ENCODE peak calls at places on chromosome 11, in ten cellular contexts. One of them, this sample, is unnamed. For H3K4me1, the result is how much of the 10 kb centered on the place peaks cover.

GRCh38 chr11:23931443-23931842 is 565.4 kb upstream of the LUZP2 start:
- DNase-seq in GM12878: no peak
- DNase-seq in gastrocnemius medialis: no peak
- DNase-seq in lower lobe of right lung: no peak
- DNase-seq in neuronal stem cell: no peak
- DNase-seq in H9: no peak
- DNase-seq in upper lobe of right lung: no peak
- DNase-seq in transverse colon: no peak
- DNase-seq in MM.1S: no peak
- DNase-seq in ovary: no peak
- DNase-seq in this sample: no peak

GRCh38 chr11:15893080-15893492 is 463.3 kb downstream of the SOX6 start:
- DNase-seq in transverse colon: no peak
- DNase-seq in neuronal stem cell: no peak
- DNase-seq in ovary: no peak
- DNase-seq in GM12878: no peak
- DNase-seq in H9: no peak
- DNase-seq in lower lobe of right lung: no peak
- DNase-seq in upper lobe of right lung: no peak
- DNase-seq in MM.1S: no peak
- DNase-seq in gastrocnemius medialis: no peak
- DNase-seq in this sample: no peak

GRCh38 chr11:67368621-67369020 is 4.8 kb downstream of the CLCF1 start:
- DNase-seq in MM.1S: no peak
- DNase-seq in ovary: no peak
- DNase-seq in gastrocnemius medialis: no peak
- DNase-seq in H9: no peak
- DNase-seq in upper lobe of right lung: no peak
- DNase-seq in neuronal stem cell: no peak
- DNase-seq in transverse colon: no peak
- DNase-seq in GM12878: no peak
- DNase-seq in lower lobe of right lung: no peak
- DNase-seq in this sample: no peak

GRCh38 chr11:45964911-45965389 is 42.5 kb downstream of the LARGE2 start:
- DNase-seq in gastrocnemius medialis: peak
- DNase-seq in MM.1S: peak
- DNase-seq in upper lobe of right lung: no peak
- DNase-seq in transverse colon: peak
- DNase-seq in ovary: peak
- DNase-seq in neuronal stem cell: peak
- DNase-seq in H9: peak
- DNase-seq in lower lobe of right lung: no peak
- DNase-seq in GM12878: peak
- DNase-seq in this sample: peak

GRCh38 chr11:117070016-117070415 is 28.2 kb downstream of the SIK3 start:
- DNase-seq in H9: no peak
- DNase-seq in GM12878: no peak
- DNase-seq in lower lobe of right lung: no peak
- DNase-seq in MM.1S: no peak
- DNase-seq in gastrocnemius medialis: no peak
- DNase-seq in upper lobe of right lung: no peak
- DNase-seq in transverse colon: no peak
- DNase-seq in neuronal stem cell: no peak
- DNase-seq in ovary: no peak
- DNase-seq in this sample: no peak

GRCh38 chr11:121870202-121871045 is 245.6 kb downstream of the BLID start:
- DNase-seq in MM.1S: no peak
- DNase-seq in upper lobe of right lung: no peak
- DNase-seq in neuronal stem cell: no peak
- DNase-seq in lower lobe of right lung: no peak
- DNase-seq in H9: no peak
- DNase-seq in transverse colon: no peak
- DNase-seq in ovary: no peak
- DNase-seq in gastrocnemius medialis: peak
- DNase-seq in GM12878: no peak
- DNase-seq in this sample: no peak

GRCh38 chr11:134879341-134879740 is 467.3 kb upstream of the B3GAT1 start:
- DNase-seq in MM.1S: no peak
- DNase-seq in gastrocnemius medialis: no peak
- DNase-seq in ovary: no peak
- DNase-seq in neuronal stem cell: no peak
- DNase-seq in lower lobe of right lung: no peak
- DNase-seq in GM12878: no peak
- DNase-seq in H9: no peak
- DNase-seq in transverse colon: no peak
- DNase-seq in upper lobe of right lung: no peak
- DNase-seq in this sample: no peak

GRCh38 chr11:123330948-123331347 is 99.1 kb upstream of the GRAMD1B start:
- DNase-seq in upper lobe of right lung: no peak
- DNase-seq in GM12878: no peak
- DNase-seq in gastrocnemius medialis: peak
- DNase-seq in ovary: no peak
- DNase-seq in lower lobe of right lung: no peak
- DNase-seq in MM.1S: no peak
- DNase-seq in neuronal stem cell: no peak
- DNase-seq in transverse colon: no peak
- DNase-seq in H9: no peak
- DNase-seq in this sample: no peak

GRCh38 chr11:119693253-119693815 is 35.7 kb downstream of the NECTIN1 start:
- DNase-seq in neuronal stem cell: no peak
- DNase-seq in upper lobe of right lung: no peak
- DNase-seq in GM12878: no peak
- DNase-seq in lower lobe of right lung: no peak
- DNase-seq in MM.1S: peak
- DNase-seq in ovary: no peak
- DNase-seq in gastrocnemius medialis: no peak
- DNase-seq in H9: no peak
- DNase-seq in transverse colon: no peak
- DNase-seq in this sample: no peak

GRCh38 chr11:18907391-18907790 is 31.8 kb downstream of the MRGPRX1 start:
- DNase-seq in lower lobe of right lung: no peak
- DNase-seq in H9: no peak
- DNase-seq in neuronal stem cell: no peak
- DNase-seq in MM.1S: no peak
- DNase-seq in transverse colon: no peak
- DNase-seq in upper lobe of right lung: no peak
- DNase-seq in ovary: no peak
- DNase-seq in GM12878: no peak
- DNase-seq in gastrocnemius medialis: no peak
- DNase-seq in this sample: no peak

GRCh38 chr11:18912883-18913282 is 26.3 kb downstream of the MRGPRX1 start:
- DNase-seq in transverse colon: no peak
- DNase-seq in MM.1S: no peak
- DNase-seq in gastrocnemius medialis: no peak
- DNase-seq in neuronal stem cell: no peak
- DNase-seq in GM12878: no peak
- DNase-seq in H9: no peak
- DNase-seq in lower lobe of right lung: no peak
- DNase-seq in ovary: no peak
- DNase-seq in upper lobe of right lung: no peak
- DNase-seq in this sample: no peak
- H3K4me1 ChIP-seq in transverse colon: under half
- H3K4me1 ChIP-seq in MM.1S: under half
- H3K4me1 ChIP-seq in gastrocnemius medialis: under half
- H3K4me1 ChIP-seq in neuronal stem cell: under half
- H3K4me1 ChIP-seq in GM12878: under half
- H3K4me1 ChIP-seq in H9: under half
- H3K4me1 ChIP-seq in lower lobe of right lung: under half
- H3K4me1 ChIP-seq in ovary: under half
- H3K4me1 ChIP-seq in upper lobe of right lung: under half
- H3K4me1 ChIP-seq in this sample: under half

GRCh38 chr11:73190557-73190885 is 27.6 kb upstream of the P2RY2 start:
- DNase-seq in lower lobe of right lung: no peak
- DNase-seq in MM.1S: no peak
- DNase-seq in GM12878: no peak
- DNase-seq in ovary: no peak
- DNase-seq in transverse colon: no peak
- DNase-seq in upper lobe of right lung: no peak
- DNase-seq in H9: no peak
- DNase-seq in gastrocnemius medialis: no peak
- DNase-seq in neuronal stem cell: no peak
- DNase-seq in this sample: no peak
- H3K4me1 ChIP-seq in lower lobe of right lung: under half
- H3K4me1 ChIP-seq in MM.1S: under half
- H3K4me1 ChIP-seq in GM12878: under half
- H3K4me1 ChIP-seq in ovary: under half
- H3K4me1 ChIP-seq in transverse colon: under half
- H3K4me1 ChIP-seq in upper lobe of right lung: under half
- H3K4me1 ChIP-seq in H9: under half
- H3K4me1 ChIP-seq in gastrocnemius medialis: under half
- H3K4me1 ChIP-seq in neuronal stem cell: under half
- H3K4me1 ChIP-seq in this sample: under half

GRCh38 chr11:64908766-64909165 is 8.2 kb downstream of the ATG2A start:
- DNase-seq in GM12878: no peak
- DNase-seq in lower lobe of right lung: no peak
- DNase-seq in gastrocnemius medialis: no peak
- DNase-seq in neuronal stem cell: no peak
- DNase-seq in transverse colon: no peak
- DNase-seq in ovary: no peak
- DNase-seq in MM.1S: no peak
- DNase-seq in upper lobe of right lung: no peak
- DNase-seq in H9: no peak
- DNase-seq in this sample: no peak

GRCh38 chr11:64909653-64910343 is 7.2 kb downstream of the ATG2A start:
- DNase-seq in upper lobe of right lung: no peak
- DNase-seq in GM12878: no peak
- DNase-seq in MM.1S: no peak
- DNase-seq in transverse colon: no peak
- DNase-seq in H9: no peak
- DNase-seq in neuronal stem cell: no peak
- DNase-seq in ovary: no peak
- DNase-seq in lower lobe of right lung: no peak
- DNase-seq in gastrocnemius medialis: no peak
- DNase-seq in this sample: no peak

GRCh38 chr11:64905516-64906313 is 11.3 kb downstream of the ATG2A start:
- DNase-seq in gastrocnemius medialis: no peak
- DNase-seq in transverse colon: no peak
- DNase-seq in neuronal stem cell: no peak
- DNase-seq in GM12878: no peak
- DNase-seq in H9: no peak
- DNase-seq in lower lobe of right lung: no peak
- DNase-seq in upper lobe of right lung: no peak
- DNase-seq in MM.1S: no peak
- DNase-seq in ovary: no peak
- DNase-seq in this sample: no peak

GRCh38 chr11:64903291-64903833 is 13.6 kb downstream of the ATG2A start:
- DNase-seq in ovary: peak
- DNase-seq in upper lobe of right lung: no peak
- DNase-seq in neuronal stem cell: no peak
- DNase-seq in GM12878: no peak
- DNase-seq in lower lobe of right lung: no peak
- DNase-seq in H9: no peak
- DNase-seq in gastrocnemius medialis: no peak
- DNase-seq in MM.1S: no peak
- DNase-seq in transverse colon: no peak
- DNase-seq in this sample: no peak

GRCh38 chr11:64906314-64906635 is 10.7 kb downstream of the ATG2A start:
- DNase-seq in MM.1S: no peak
- DNase-seq in upper lobe of right lung: no peak
- DNase-seq in lower lobe of right lung: no peak
- DNase-seq in gastrocnemius medialis: no peak
- DNase-seq in GM12878: no peak
- DNase-seq in H9: no peak
- DNase-seq in transverse colon: no peak
- DNase-seq in neuronal stem cell: no peak
- DNase-seq in ovary: no peak
- DNase-seq in this sample: no peak
- H3K4me1 ChIP-seq in MM.1S: under half
- H3K4me1 ChIP-seq in upper lobe of right lung: under half
- H3K4me1 ChIP-seq in lower lobe of right lung: under half
- H3K4me1 ChIP-seq in gastrocnemius medialis: under half
- H3K4me1 ChIP-seq in GM12878: under half
- H3K4me1 ChIP-seq in H9: under half
- H3K4me1 ChIP-seq in transverse colon: under half
- H3K4me1 ChIP-seq in neuronal stem cell: under half
- H3K4me1 ChIP-seq in ovary: under half
- H3K4me1 ChIP-seq in this sample: under half

GRCh38 chr11:111605681-111606080 is 3.4 kb downstream of the SIK2 start:
- DNase-seq in upper lobe of right lung: no peak
- DNase-seq in transverse colon: no peak
- DNase-seq in MM.1S: no peak
- DNase-seq in lower lobe of right lung: no peak
- DNase-seq in ovary: no peak
- DNase-seq in H9: no peak
- DNase-seq in neuronal stem cell: no peak
- DNase-seq in gastrocnemius medialis: no peak
- DNase-seq in GM12878: no peak
- DNase-seq in this sample: no peak
- H3K4me1 ChIP-seq in upper lobe of right lung: under half
- H3K4me1 ChIP-seq in transverse colon: under half
- H3K4me1 ChIP-seq in MM.1S: under half
- H3K4me1 ChIP-seq in lower lobe of right lung: under half
- H3K4me1 ChIP-seq in ovary: under half
- H3K4me1 ChIP-seq in H9: under half
- H3K4me1 ChIP-seq in neuronal stem cell: under half
- H3K4me1 ChIP-seq in gastrocnemius medialis: under half
- H3K4me1 ChIP-seq in GM12878: under half
- H3K4me1 ChIP-seq in this sample: under half

DNA sequence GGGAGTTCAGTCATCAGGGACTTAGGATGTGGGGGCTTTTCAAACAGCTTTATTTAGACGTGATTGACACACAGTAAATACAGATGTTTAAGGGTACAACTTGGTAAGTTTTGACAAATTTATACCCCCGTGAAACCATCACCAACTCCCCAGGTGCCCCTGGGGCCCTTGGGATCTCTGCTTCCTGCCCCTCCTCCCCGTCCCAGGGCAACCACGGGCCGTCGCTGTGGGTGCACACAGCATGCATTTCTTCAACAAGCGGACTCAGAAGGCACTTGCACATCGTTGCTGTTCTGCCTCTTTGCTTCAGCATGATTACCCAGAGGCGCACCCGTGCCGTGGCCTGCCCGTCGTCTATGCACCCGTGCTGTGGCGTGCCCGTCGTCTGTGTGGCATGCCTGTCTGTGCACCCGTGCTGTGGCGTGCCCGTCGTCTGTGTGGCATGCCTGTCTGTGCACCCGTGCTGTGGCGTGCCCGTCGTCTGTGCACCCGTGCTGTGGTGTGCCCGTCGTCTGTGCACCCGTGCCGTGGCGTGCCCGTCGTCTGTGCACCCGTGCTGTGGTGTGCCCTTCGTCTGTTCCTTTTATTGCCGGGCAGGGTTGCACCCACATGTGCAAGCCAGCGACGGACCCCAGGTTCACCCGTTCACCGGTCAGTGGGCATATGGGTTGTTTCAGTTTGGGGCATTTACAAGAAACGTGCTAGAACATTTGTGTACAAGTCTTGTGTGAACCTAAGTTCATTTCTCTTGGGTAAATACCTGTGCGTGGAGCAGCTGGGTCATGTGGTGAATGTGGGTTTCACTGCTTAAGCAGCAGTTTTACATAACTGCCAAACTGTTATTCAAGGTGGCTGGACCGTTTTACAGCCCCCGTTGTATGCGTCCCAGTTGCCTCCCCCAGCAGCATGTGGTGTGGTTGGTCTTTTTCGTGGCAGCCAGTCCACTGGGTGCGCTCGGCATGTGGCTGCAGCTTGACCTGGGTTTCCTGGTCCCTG is 8.3 kb downstream of the CD81 start:
- DNase-seq in ovary: no peak
- DNase-seq in MM.1S: peak
- DNase-seq in H9: no peak
- DNase-seq in transverse colon: no peak
- DNase-seq in upper lobe of right lung: no peak
- DNase-seq in neuronal stem cell: no peak
- DNase-seq in lower lobe of right lung: no peak
- DNase-seq in gastrocnemius medialis: no peak
- DNase-seq in GM12878: peak
- DNase-seq in this sample: no peak
- H3K4me1 ChIP-seq in ovary: half or more
- H3K4me1 ChIP-seq in MM.1S: under half
- H3K4me1 ChIP-seq in H9: under half
- H3K4me1 ChIP-seq in transverse colon: half or more
- H3K4me1 ChIP-seq in upper lobe of right lung: half or more
- H3K4me1 ChIP-seq in neuronal stem cell: under half
- H3K4me1 ChIP-seq in lower lobe of right lung: half or more
- H3K4me1 ChIP-seq in gastrocnemius medialis: half or more
- H3K4me1 ChIP-seq in GM12878: half or more
- H3K4me1 ChIP-seq in this sample: under half

This sample was measured in iPS DF 6.9.